ENCODE peak calls at places on chromosomes 12 and 14, in four cellular contexts. One of them, this sample, is unnamed. For H3K4me1, the result is how much of the 10 kb centered on the place peaks cover.

GRCh38 chr12:108840605-108841328 is 16.6 kb downstream of the SSH1 start:
- DNase-seq in ovary: no peak
- DNase-seq in left lung: no peak
- DNase-seq in endodermal cell: no peak
- DNase-seq in this sample: no peak

GRCh38 chr14:64763801-64764511 is 59.7 kb downstream of the PLEKHG3 start:
- DNase-seq in ovary: peak
- DNase-seq in left lung: peak
- DNase-seq in endodermal cell: peak
- DNase-seq in this sample: no peak

GRCh38 chr12:91506461-91506860 is 323.8 kb upstream of the DCN start:
- DNase-seq in ovary: no peak
- DNase-seq in left lung: no peak
- DNase-seq in endodermal cell: no peak
- DNase-seq in this sample: no peak

GRCh38 chr14:78638926-78639325 is 468.8 kb downstream of the NRXN3 start:
- DNase-seq in ovary: no peak
- DNase-seq in left lung: no peak
- DNase-seq in endodermal cell: peak
- DNase-seq in this sample: no peak

GRCh38 chr14:106442857-106443256 is 916.5 kb downstream of the TMEM121 start:
- DNase-seq in ovary: no peak
- DNase-seq in left lung: no peak
- DNase-seq in endodermal cell: no peak
- DNase-seq in this sample: no peak

GRCh38 chr12:116943419-116944372 is 32.9 kb downstream of the FBXW8 start:
- DNase-seq in ovary: no peak
- DNase-seq in left lung: no peak
- DNase-seq in endodermal cell: no peak
- DNase-seq in this sample: peak

GRCh38 chr14:68408680-68409079 is 384.2 kb downstream of the ZFP36L1 start:
- DNase-seq in ovary: no peak
- DNase-seq in left lung: no peak
- DNase-seq in endodermal cell: no peak
- DNase-seq in this sample: no peak

GRCh38 chr14:32004300-32004699 is 72.8 kb upstream of the ARHGAP5 start:
- DNase-seq in ovary: no peak
- DNase-seq in left lung: no peak
- DNase-seq in endodermal cell: no peak
- DNase-seq in this sample: no peak

GRCh38 chr12:52721838-52722470 is 18.6 kb upstream of the KRT77 start:
- DNase-seq in ovary: no peak
- DNase-seq in left lung: no peak
- DNase-seq in endodermal cell: no peak
- DNase-seq in this sample: no peak

GRCh38 chr12:9794484-9795063 is 32.7 kb upstream of the KLRF1 start:
- DNase-seq in ovary: no peak
- DNase-seq in left lung: no peak
- DNase-seq in endodermal cell: no peak
- DNase-seq in this sample: no peak

GRCh38 chr14:61466249-61466904 is 145.0 kb downstream of the PRKCH start:
- DNase-seq in ovary: peak
- DNase-seq in left lung: peak
- DNase-seq in endodermal cell: peak
- DNase-seq in this sample: peak
- H3K4me1 ChIP-seq in ovary: under half
- H3K4me1 ChIP-seq in left lung: half or more
- H3K4me1 ChIP-seq in endodermal cell: under half
- H3K4me1 ChIP-seq in this sample: under half

GRCh38 chr14:72753879-72754400 is 140.0 kb downstream of the DPF3 start:
- DNase-seq in ovary: no peak
- DNase-seq in left lung: no peak
- DNase-seq in endodermal cell: no peak
- DNase-seq in this sample: no peak
- H3K27ac ChIP-seq in ovary: no peak
- H3K27ac ChIP-seq in left lung: no peak
- H3K27ac ChIP-seq in endodermal cell: no peak
- H3K27ac ChIP-seq in this sample: no peak

DNA sequence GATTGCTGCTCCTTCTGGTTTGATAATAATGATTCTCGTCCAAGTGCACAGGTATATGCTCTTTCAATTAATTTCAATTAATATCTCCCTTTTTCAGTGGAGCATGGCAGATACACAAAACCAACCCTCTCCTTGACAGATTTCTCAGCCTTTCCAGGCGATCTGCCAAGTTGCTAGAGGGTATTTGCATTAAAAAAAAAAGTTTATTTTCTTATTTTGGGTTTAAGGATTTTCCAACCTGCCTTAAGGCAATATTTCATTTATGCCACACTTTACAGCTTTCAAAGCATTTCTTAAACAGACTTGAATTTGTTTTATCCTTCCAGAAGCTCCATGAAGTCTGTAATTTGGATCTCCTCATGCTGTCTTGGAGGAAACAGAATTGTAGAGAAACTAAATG is 2.1 kb downstream of the DGLUCY start:
- DNase-seq in ovary: no peak
- DNase-seq in left lung: no peak
- DNase-seq in endodermal cell: no peak
- DNase-seq in this sample: no peak
- H3K4me1 ChIP-seq in ovary: under half
- H3K4me1 ChIP-seq in left lung: half or more
- H3K4me1 ChIP-seq in endodermal cell: under half
- H3K4me1 ChIP-seq in this sample: under half

GRCh38 chr14:67137744-67138371 is 51.4 kb upstream of the GARIN2 start:
- DNase-seq in ovary: no peak
- DNase-seq in left lung: no peak
- DNase-seq in endodermal cell: no peak
- DNase-seq in this sample: no peak

GRCh38 chr14:67131691-67132090 is 57.5 kb upstream of the GARIN2 start:
- DNase-seq in ovary: no peak
- DNase-seq in left lung: no peak
- DNase-seq in endodermal cell: no peak
- DNase-seq in this sample: no peak

GRCh38 chr14:67129768-67130167 is 59.5 kb upstream of the GARIN2 start:
- DNase-seq in ovary: no peak
- DNase-seq in left lung: no peak
- DNase-seq in endodermal cell: no peak
- DNase-seq in this sample: no peak

GRCh38 chr14:67133595-67134441 is 55.4 kb upstream of the GARIN2 start:
- DNase-seq in ovary: no peak
- DNase-seq in left lung: no peak
- DNase-seq in endodermal cell: no peak
- DNase-seq in this sample: no peak
- H3K27ac ChIP-seq in ovary: no peak
- H3K27ac ChIP-seq in left lung: no peak
- H3K27ac ChIP-seq in endodermal cell: no peak
- H3K27ac ChIP-seq in this sample: no peak

GRCh38 chr14:69626132-69626500 is 14.7 kb downstream of the SUSD6 start:
- DNase-seq in ovary: no peak
- DNase-seq in left lung: no peak
- DNase-seq in endodermal cell: no peak
- DNase-seq in this sample: no peak

GRCh38 chr14:69625299-69626131 is 14.1 kb downstream of the SUSD6 start:
- DNase-seq in ovary: no peak
- DNase-seq in left lung: peak
- DNase-seq in endodermal cell: no peak
- DNase-seq in this sample: peak

GRCh38 chr14:69620211-69620611 is 8.8 kb downstream of the SUSD6 start:
- DNase-seq in ovary: no peak
- DNase-seq in left lung: no peak
- DNase-seq in endodermal cell: no peak
- DNase-seq in this sample: no peak

GRCh38 chr14:69620981-69621380 is 9.6 kb downstream of the SUSD6 start:
- DNase-seq in ovary: no peak
- DNase-seq in left lung: no peak
- DNase-seq in endodermal cell: no peak
- DNase-seq in this sample: no peak

GRCh38 chr14:69624131-69624530 is 12.7 kb downstream of the SUSD6 start:
- DNase-seq in ovary: no peak
- DNase-seq in left lung: no peak
- DNase-seq in endodermal cell: no peak
- DNase-seq in this sample: no peak
- H3K4me1 ChIP-seq in ovary: under half
- H3K4me1 ChIP-seq in left lung: half or more
- H3K4me1 ChIP-seq in endodermal cell: under half
- H3K4me1 ChIP-seq in this sample: under half

DNA sequence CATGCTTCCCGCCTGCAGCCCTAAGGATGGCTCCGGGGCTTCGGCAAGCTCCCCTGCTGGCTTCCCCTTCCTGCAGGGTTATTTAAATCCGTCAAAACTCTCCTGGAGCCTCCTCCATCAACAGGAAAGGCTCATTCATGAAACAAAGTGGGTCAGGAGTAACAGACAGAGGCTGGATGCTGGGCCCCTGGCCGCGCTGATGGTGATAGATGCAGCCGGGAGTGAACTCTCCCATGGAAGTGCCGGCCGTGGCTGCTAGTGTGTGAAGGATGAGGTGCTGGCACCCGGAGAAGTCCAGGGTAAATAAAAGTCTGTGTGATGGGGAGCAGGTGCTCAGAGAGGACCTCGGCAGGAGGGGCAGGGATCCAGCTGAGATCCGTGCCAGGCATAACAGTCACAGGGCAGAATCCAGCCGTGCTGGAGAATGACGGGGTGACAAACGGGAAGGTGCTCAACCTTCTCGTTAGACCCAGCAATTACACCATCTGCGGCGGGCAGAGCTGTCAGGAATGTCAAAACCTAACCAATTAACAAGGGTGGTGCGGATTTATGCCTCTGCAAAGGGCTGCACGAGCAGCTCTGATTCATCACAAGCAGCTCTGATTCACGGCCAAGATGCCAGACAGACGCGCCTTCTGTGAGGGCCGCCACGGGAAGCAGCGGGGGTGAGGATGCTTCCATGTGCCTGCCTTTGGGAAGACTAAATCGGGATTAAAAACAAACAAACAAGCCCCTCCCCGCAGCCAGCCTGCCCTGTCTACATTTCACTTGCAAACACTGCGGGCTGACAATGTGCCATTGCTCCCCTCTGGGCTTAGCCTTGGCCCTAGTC is 55.6 kb downstream of the SYNE3 start:
- DNase-seq in ovary: no peak
- DNase-seq in left lung: no peak
- DNase-seq in endodermal cell: peak
- DNase-seq in this sample: peak
- H3K27ac ChIP-seq in ovary: no peak
- H3K27ac ChIP-seq in left lung: no peak
- H3K27ac ChIP-seq in endodermal cell: peak
- H3K27ac ChIP-seq in this sample: no peak

DNA sequence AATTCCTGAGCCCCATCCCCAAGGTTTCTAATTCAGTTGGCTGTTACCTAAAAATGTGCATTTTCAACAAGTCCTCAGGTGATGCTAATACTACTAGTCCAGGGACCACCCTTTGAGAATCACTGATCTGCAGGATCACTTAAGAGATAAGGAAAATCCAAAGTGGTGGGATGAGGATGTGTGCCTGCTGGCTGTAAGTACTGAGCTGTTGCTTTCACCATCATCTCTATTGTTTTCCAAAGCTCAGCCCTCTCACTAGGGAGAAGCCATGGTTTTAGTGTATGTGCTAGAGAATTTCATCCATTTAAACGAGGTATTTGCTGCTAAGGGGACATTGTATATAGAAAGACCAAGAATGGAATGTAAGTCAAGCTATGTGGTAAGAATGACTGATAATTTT is 202.3 kb downstream of the KIF21A start:
- DNase-seq in ovary: no peak
- DNase-seq in left lung: no peak
- DNase-seq in endodermal cell: peak
- DNase-seq in this sample: no peak
- H3K4me1 ChIP-seq in ovary: under half
- H3K4me1 ChIP-seq in left lung: under half
- H3K4me1 ChIP-seq in endodermal cell: under half
- H3K4me1 ChIP-seq in this sample: under half

GRCh38 chr12:46263140-46264017 is 5.5 kb downstream of the SLC38A1 start:
- DNase-seq in ovary: no peak
- DNase-seq in left lung: no peak
- DNase-seq in endodermal cell: peak
- DNase-seq in this sample: no peak
- H3K27ac ChIP-seq in ovary: no peak
- H3K27ac ChIP-seq in left lung: no peak
- H3K27ac ChIP-seq in endodermal cell: no peak
- H3K27ac ChIP-seq in this sample: peak